ENCODE peak calls at places on chromosomes 6 and 20, in seven cellular contexts. One of them, this sample, is unnamed.

GRCh38 chr6:1351381-1352008 is 37.9 kb upstream of the FOXF2 start:
- DNase-seq in neuronal stem cell: no peak
- DNase-seq in IMR-90: no peak
- DNase-seq in H1: no peak
- DNase-seq in mesendoderm: peak
- DNase-seq in H9: no peak
- DNase-seq in trophoblast cell: no peak
- DNase-seq in this sample: no peak

GRCh38 chr6:28941681-28942448 is 18.1 kb upstream of the TRIM27 start:
- DNase-seq in neuronal stem cell: no peak
- DNase-seq in H1: peak
- DNase-seq in H9: no peak
- DNase-seq in IMR-90: no peak
- DNase-seq in trophoblast cell: no peak
- DNase-seq in mesendoderm: no peak
- DNase-seq in this sample: no peak

GRCh38 chr6:82818727-82819126 is 246.9 kb downstream of the UBE3D start:
- DNase-seq in trophoblast cell: no peak
- DNase-seq in H1: no peak
- DNase-seq in mesendoderm: no peak
- DNase-seq in neuronal stem cell: no peak
- DNase-seq in IMR-90: peak
- DNase-seq in H9: no peak
- DNase-seq in this sample: no peak

GRCh38 chr6:101730954-101731353 is 337.4 kb downstream of the GRIK2 start:
- DNase-seq in H9: no peak
- DNase-seq in H1: no peak
- DNase-seq in IMR-90: peak
- DNase-seq in neuronal stem cell: no peak
- DNase-seq in trophoblast cell: no peak
- DNase-seq in mesendoderm: no peak
- DNase-seq in this sample: peak

GRCh38 chr20:37411408-37412306 is 65.7 kb downstream of the SRC start:
- DNase-seq in H9: no peak
- DNase-seq in H1: no peak
- DNase-seq in mesendoderm: no peak
- DNase-seq in trophoblast cell: no peak
- DNase-seq in IMR-90: no peak
- DNase-seq in neuronal stem cell: no peak
- DNase-seq in this sample: no peak

GRCh38 chr6:160795716-160796115 is 93.7 kb downstream of the PLG start:
- DNase-seq in neuronal stem cell: no peak
- DNase-seq in trophoblast cell: peak
- DNase-seq in H9: no peak
- DNase-seq in mesendoderm: peak
- DNase-seq in H1: no peak
- DNase-seq in IMR-90: no peak
- DNase-seq in this sample: no peak

GRCh38 chr6:152318278-152318677 is 318.9 kb downstream of the SYNE1 start:
- DNase-seq in trophoblast cell: no peak
- DNase-seq in mesendoderm: no peak
- DNase-seq in IMR-90: peak
- DNase-seq in H9: no peak
- DNase-seq in neuronal stem cell: no peak
- DNase-seq in H1: no peak
- DNase-seq in this sample: peak

GRCh38 chr6:71419954-71420692 is 131.5 kb downstream of the OGFRL1 start:
- DNase-seq in H9: no peak
- DNase-seq in neuronal stem cell: peak
- DNase-seq in trophoblast cell: no peak
- DNase-seq in H1: no peak
- DNase-seq in IMR-90: peak
- DNase-seq in mesendoderm: peak
- DNase-seq in this sample: peak

GRCh38 chr6:38564301-38564700 is 75.4 kb downstream of the BTBD9 start:
- DNase-seq in H9: no peak
- DNase-seq in trophoblast cell: no peak
- DNase-seq in neuronal stem cell: no peak
- DNase-seq in IMR-90: no peak
- DNase-seq in H1: no peak
- DNase-seq in mesendoderm: no peak
- DNase-seq in this sample: no peak

GRCh38 chr6:108362455-108362854 is 67.6 kb downstream of the AFG1L start:
- DNase-seq in H9: no peak
- DNase-seq in H1: no peak
- DNase-seq in trophoblast cell: no peak
- DNase-seq in mesendoderm: no peak
- DNase-seq in neuronal stem cell: no peak
- DNase-seq in IMR-90: no peak
- DNase-seq in this sample: no peak

GRCh38 chr6:87436435-87436834 is 28.7 kb downstream of the CFAP206 start:
- DNase-seq in IMR-90: peak
- DNase-seq in trophoblast cell: peak
- DNase-seq in mesendoderm: peak
- DNase-seq in H1: peak
- DNase-seq in neuronal stem cell: peak
- DNase-seq in H9: peak
- DNase-seq in this sample: peak

GRCh38 chr6:27163858-27164257 is 83.6 kb upstream of the PRSS16 start:
- DNase-seq in neuronal stem cell: no peak
- DNase-seq in H9: no peak
- DNase-seq in IMR-90: no peak
- DNase-seq in mesendoderm: no peak
- DNase-seq in H1: no peak
- DNase-seq in trophoblast cell: no peak
- DNase-seq in this sample: no peak

GRCh38 chr6:157174731-157175130 is 148.6 kb downstream of the TMEM242 start:
- DNase-seq in neuronal stem cell: no peak
- DNase-seq in H9: no peak
- DNase-seq in H1: no peak
- DNase-seq in IMR-90: no peak
- DNase-seq in mesendoderm: no peak
- DNase-seq in trophoblast cell: no peak
- DNase-seq in this sample: no peak

GRCh38 chr6:4301871-4302270 is 166.5 kb upstream of the ECI2 start:
- DNase-seq in trophoblast cell: no peak
- DNase-seq in H9: no peak
- DNase-seq in neuronal stem cell: no peak
- DNase-seq in IMR-90: no peak
- DNase-seq in H1: no peak
- DNase-seq in mesendoderm: no peak
- DNase-seq in this sample: no peak

GRCh38 chr6:4300917-4301316 is 165.5 kb upstream of the ECI2 start:
- DNase-seq in H9: no peak
- DNase-seq in IMR-90: no peak
- DNase-seq in neuronal stem cell: no peak
- DNase-seq in mesendoderm: peak
- DNase-seq in H1: no peak
- DNase-seq in trophoblast cell: no peak
- DNase-seq in this sample: no peak

GRCh38 chr6:4302524-4302923 is 167.1 kb upstream of the ECI2 start:
- DNase-seq in H1: no peak
- DNase-seq in neuronal stem cell: no peak
- DNase-seq in mesendoderm: no peak
- DNase-seq in IMR-90: no peak
- DNase-seq in H9: no peak
- DNase-seq in trophoblast cell: no peak
- DNase-seq in this sample: no peak

GRCh38 chr6:4305056-4305455 is 169.7 kb upstream of the ECI2 start:
- DNase-seq in IMR-90: no peak
- DNase-seq in H9: no peak
- DNase-seq in trophoblast cell: no peak
- DNase-seq in mesendoderm: no peak
- DNase-seq in H1: no peak
- DNase-seq in neuronal stem cell: no peak
- DNase-seq in this sample: no peak

DNA sequence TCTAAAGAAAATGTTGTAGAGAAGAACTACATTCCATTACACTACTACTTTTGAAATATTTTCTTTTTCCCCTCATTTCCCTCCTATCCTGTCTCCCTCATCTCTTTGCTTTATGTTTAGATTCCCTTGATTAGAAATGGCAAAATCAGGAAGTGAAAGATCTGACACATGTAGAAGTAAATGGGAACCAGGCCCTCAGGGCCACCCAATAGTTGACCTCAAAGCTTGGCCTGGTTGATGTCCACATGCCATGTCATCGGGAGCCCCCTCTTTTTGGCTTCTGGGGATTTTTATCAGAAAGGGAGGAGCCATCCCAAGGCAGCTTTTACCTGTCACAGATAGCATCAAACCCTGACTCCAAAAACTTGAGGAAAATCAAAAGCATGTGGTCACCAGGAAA is 168.3 kb upstream of the ECI2 start:
- DNase-seq in H9: no peak
- DNase-seq in IMR-90: no peak
- DNase-seq in neuronal stem cell: no peak
- DNase-seq in H1: no peak
- DNase-seq in mesendoderm: no peak
- DNase-seq in trophoblast cell: no peak
- DNase-seq in this sample: no peak
- H2BK120ac ChIP-seq in H9: no peak
- H2BK120ac ChIP-seq in IMR-90: no peak
- H2BK120ac ChIP-seq in neuronal stem cell: no peak
- H2BK120ac ChIP-seq in H1: no peak
- H2BK120ac ChIP-seq in mesendoderm: no peak
- H2BK120ac ChIP-seq in trophoblast cell: no peak
- H2BK120ac ChIP-seq in this sample: no peak

GRCh38 chr6:15926256-15926655 is 202.6 kb upstream of the MYLIP start:
- DNase-seq in trophoblast cell: no peak
- DNase-seq in neuronal stem cell: no peak
- DNase-seq in H9: no peak
- DNase-seq in mesendoderm: no peak
- DNase-seq in H1: no peak
- DNase-seq in IMR-90: no peak
- DNase-seq in this sample: no peak

GRCh38 chr6:15922510-15923307 is 206.2 kb upstream of the MYLIP start:
- DNase-seq in H1: no peak
- DNase-seq in neuronal stem cell: no peak
- DNase-seq in H9: no peak
- DNase-seq in trophoblast cell: peak
- DNase-seq in mesendoderm: no peak
- DNase-seq in IMR-90: no peak
- DNase-seq in this sample: peak

GRCh38 chr6:15929685-15930084 is 199.2 kb upstream of the MYLIP start:
- DNase-seq in trophoblast cell: no peak
- DNase-seq in neuronal stem cell: no peak
- DNase-seq in H1: no peak
- DNase-seq in IMR-90: no peak
- DNase-seq in mesendoderm: no peak
- DNase-seq in H9: no peak
- DNase-seq in this sample: no peak

GRCh38 chr6:15924893-15925292 is 204.0 kb upstream of the MYLIP start:
- DNase-seq in neuronal stem cell: no peak
- DNase-seq in trophoblast cell: no peak
- DNase-seq in IMR-90: no peak
- DNase-seq in H9: no peak
- DNase-seq in H1: no peak
- DNase-seq in mesendoderm: no peak
- DNase-seq in this sample: no peak

DNA sequence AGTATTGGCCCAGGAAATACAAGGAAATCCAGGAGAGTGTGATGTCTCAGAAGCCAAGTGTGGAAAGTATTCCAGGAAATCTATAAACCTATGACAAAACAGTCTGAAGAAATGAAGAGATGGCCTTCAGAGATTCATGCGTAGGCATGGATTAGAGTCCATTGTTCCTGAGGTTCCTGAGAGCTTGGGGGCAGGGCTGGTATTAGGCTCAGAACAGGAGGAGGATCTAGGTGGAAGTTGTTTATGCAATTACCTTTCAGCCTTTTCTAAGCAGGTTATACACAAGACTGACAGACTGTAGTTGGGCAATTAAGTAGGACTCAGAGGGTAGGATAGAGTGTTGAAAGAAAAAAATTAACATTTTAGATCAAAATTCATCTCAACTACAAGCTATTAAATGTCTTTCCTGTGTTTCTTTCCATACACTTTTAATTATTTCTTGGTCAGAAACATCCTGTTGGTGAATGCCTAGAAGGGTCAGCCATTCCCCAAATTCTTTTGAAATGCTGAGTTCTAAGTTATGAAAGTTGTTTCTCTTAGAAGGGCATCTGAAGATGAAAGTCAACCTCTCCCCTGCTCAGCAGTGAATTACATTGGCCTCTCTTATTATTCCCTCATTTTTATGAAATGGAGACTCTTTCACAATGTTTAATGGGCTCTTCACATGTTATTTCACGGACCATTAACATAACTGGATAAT is 201.2 kb upstream of the MYLIP start:
- DNase-seq in IMR-90: no peak
- DNase-seq in H1: no peak
- DNase-seq in neuronal stem cell: no peak
- DNase-seq in mesendoderm: no peak
- DNase-seq in H9: no peak
- DNase-seq in trophoblast cell: no peak
- DNase-seq in this sample: no peak
- H2BK5ac ChIP-seq in IMR-90: no peak
- H2BK5ac ChIP-seq in H1: no peak
- H2BK5ac ChIP-seq in neuronal stem cell: no peak
- H2BK5ac ChIP-seq in mesendoderm: no peak
- H2BK5ac ChIP-seq in H9: no peak
- H2BK5ac ChIP-seq in trophoblast cell: no peak
- H2BK5ac ChIP-seq in this sample: no peak

GRCh38 chr6:113160716-113161115 is 696.4 kb upstream of the MARCKS start:
- DNase-seq in IMR-90: no peak
- DNase-seq in mesendoderm: no peak
- DNase-seq in H1: no peak
- DNase-seq in H9: no peak
- DNase-seq in neuronal stem cell: no peak
- DNase-seq in trophoblast cell: no peak
- DNase-seq in this sample: no peak

GRCh38 chr6:113168057-113168456 is 689.1 kb upstream of the MARCKS start:
- DNase-seq in IMR-90: no peak
- DNase-seq in H1: no peak
- DNase-seq in mesendoderm: no peak
- DNase-seq in trophoblast cell: no peak
- DNase-seq in neuronal stem cell: no peak
- DNase-seq in H9: no peak
- DNase-seq in this sample: no peak

GRCh38 chr6:113162739-113163138 is 694.4 kb upstream of the MARCKS start:
- DNase-seq in mesendoderm: no peak
- DNase-seq in IMR-90: no peak
- DNase-seq in H1: no peak
- DNase-seq in H9: no peak
- DNase-seq in trophoblast cell: no peak
- DNase-seq in neuronal stem cell: no peak
- DNase-seq in this sample: no peak
- H3K18ac ChIP-seq in mesendoderm: no peak
- H3K18ac ChIP-seq in IMR-90: no peak
- H3K18ac ChIP-seq in H1: no peak
- H3K18ac ChIP-seq in H9: no peak
- H3K18ac ChIP-seq in trophoblast cell: no peak
- H3K18ac ChIP-seq in neuronal stem cell: no peak
- H3K18ac ChIP-seq in this sample: no peak

GRCh38 chr6:105711216-105711615 is 308.3 kb upstream of the PREP start:
- DNase-seq in H9: no peak
- DNase-seq in neuronal stem cell: no peak
- DNase-seq in mesendoderm: no peak
- DNase-seq in IMR-90: peak
- DNase-seq in trophoblast cell: no peak
- DNase-seq in H1: no peak
- DNase-seq in this sample: peak

GRCh38 chr6:105713474-105714118 is 310.7 kb upstream of the PREP start:
- DNase-seq in IMR-90: peak
- DNase-seq in mesendoderm: peak
- DNase-seq in H9: no peak
- DNase-seq in H1: no peak
- DNase-seq in trophoblast cell: no peak
- DNase-seq in neuronal stem cell: no peak
- DNase-seq in this sample: peak

GRCh38 chr6:105714846-105715245 is 312.0 kb upstream of the PREP start:
- DNase-seq in neuronal stem cell: no peak
- DNase-seq in IMR-90: no peak
- DNase-seq in trophoblast cell: no peak
- DNase-seq in mesendoderm: no peak
- DNase-seq in H9: no peak
- DNase-seq in H1: no peak
- DNase-seq in this sample: no peak
- H2BK120ac ChIP-seq in neuronal stem cell: no peak
- H2BK120ac ChIP-seq in IMR-90: no peak
- H2BK120ac ChIP-seq in trophoblast cell: no peak
- H2BK120ac ChIP-seq in mesendoderm: no peak
- H2BK120ac ChIP-seq in H9: no peak
- H2BK120ac ChIP-seq in H1: no peak
- H2BK120ac ChIP-seq in this sample: no peak